ENCODE peak calls at places on chromosomes 6 and 20, in six cellular contexts. U is cardiac fibroblast, B is tibial nerve, L is endothelial cell of umbilical vein, Z is fibroblast of pulmonary artery, M is left lung. C is an unnamed sample.

GRCh38 chr6:149454405-149454848 is 30.4 kb downstream of the ZC3H12D start:
- DNase-seq in Z (peak; percentile 98), M (peak; percentile 93), L (peak; percentile 26), U (peak; percentile 99), B (peak; percentile 95), C (peak; percentile 97)

GRCh38 chr6:52417675-52418111 is 2.4 kb upstream of the EFHC1 start:
- DNase-seq in M (no peak), B (no peak), Z (peak; percentile 94), L (peak; percentile 89), U (peak; percentile 91), C (no peak)

GRCh38 chr6:145829950-145830349 is 15.4 kb upstream of the FBXO30 start:
- DNase-seq in U (no peak), M (no peak), Z (no peak), L (no peak), B (no peak), C (no peak)

GRCh38 chr6:158485411-158485810 is 74.5 kb upstream of the TMEM181 start:
- DNase-seq in B (no peak), Z (no peak), L (no peak), M (no peak), U (no peak), C (no peak)

GRCh38 chr6:98641929-98642328 is 192.4 kb upstream of the POU3F2 start:
- DNase-seq in L (no peak), M (no peak), U (no peak), Z (no peak), B (no peak), C (no peak)

GRCh38 chr20:46375771-46376170 is 30.6 kb downstream of the ELMO2 start:
- DNase-seq in L (no peak), U (peak; percentile 39), Z (peak; percentile 71), B (no peak), M (no peak), C (no peak)

GRCh38 chr6:92024071-92024470 is 1395.3 kb downstream of the EPHA7 start:
- DNase-seq in L (no peak), U (no peak), B (no peak), M (no peak), Z (no peak), C (no peak)

GRCh38 chr20:36871640-36872570 is 4.0 kb upstream of the TLDC2 start:
- DNase-seq in U (no peak), M (peak; percentile 45), Z (no peak), B (no peak), L (no peak), C (no peak)

GRCh38 chr6:150448221-150448620 is 79.4 kb downstream of the IYD start:
- DNase-seq in L (no peak), Z (no peak), B (no peak), U (no peak), M (no peak), C (no peak)

GRCh38 chr6:85449818-85450577 is at the start of gene NT5E:
- DNase-seq in M (peak; percentile 91), Z (peak; percentile 76), U (peak; percentile 82), B (peak; percentile 57), L (peak; percentile 79), C (peak; percentile 41)

GRCh38 chr6:37826188-37826587 is 6.7 kb downstream of the ZFAND3 start:
- DNase-seq in L (no peak), M (peak; percentile 23), B (no peak), Z (peak; percentile 22), U (peak; percentile 25), C (no peak)

GRCh38 chr6:164947174-164947573 is 362.2 kb downstream of the C6orf118 start:
- DNase-seq in U (no peak), M (no peak), L (no peak), Z (no peak), B (no peak), C (no peak)

DNA sequence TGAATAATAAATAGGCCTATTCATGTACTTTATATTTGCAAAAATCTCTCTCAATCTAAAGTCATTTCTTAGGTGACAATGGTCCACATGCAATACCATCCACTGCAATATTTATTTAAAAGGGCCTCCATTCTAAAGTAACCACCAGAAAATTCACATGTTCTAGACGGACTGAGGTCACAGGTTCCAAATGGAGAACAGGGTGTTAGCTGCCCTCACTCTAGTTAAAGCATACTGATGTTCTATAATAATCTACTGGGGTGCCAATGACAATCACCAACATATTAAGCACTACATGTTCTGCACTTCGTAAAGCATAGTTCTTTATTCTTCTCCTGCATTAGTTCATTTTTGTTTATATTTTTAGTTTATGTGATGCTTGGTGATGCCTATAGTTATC is 1.2 kb downstream of the HBS1L start:
- DNase-seq in Z (no peak), M (no peak), L (no peak), B (no peak), U (no peak), C (no peak)
- H3K4me3 ChIP-seq in Z (peak overlapping the region; percentile 96), M (peak overlapping the region; percentile 70), L (peak overlapping the region; percentile 99), B (peak overlapping the region; percentile 76), U (peak overlapping the region; percentile 99), C (no peak overlapping the region)

GRCh38 chr6:97440590-97441176 is 157.7 kb upstream of the MMS22L start:
- DNase-seq in Z (peak; percentile 44), L (peak; percentile 10), U (peak; percentile 33), M (no peak), B (no peak), C (no peak)
- TF ChIP-seq CTCF in Z (peak; percentile 64), L (no peak), U (peak; percentile 70), M (no peak), B (peak; percentile 25), C (no peak)

GRCh38 chr20:1001116-1001515 is 995 bp downstream of the RSPO4 start:
- DNase-seq in B (no peak), U (no peak), L (no peak), Z (no peak), M (no peak), C (no peak)
- H3K4me3 ChIP-seq in B (no peak overlapping the region), U (no peak overlapping the region), L (no peak overlapping the region), Z (no peak overlapping the region), M (no peak overlapping the region), C (no peak overlapping the region)

GRCh38 chr20:63864545-63864977 is 509 bp upstream of the TPD52L2 start:
- DNase-seq in M (no peak), L (no peak), B (no peak), U (no peak), Z (no peak), C (no peak)
- TF ChIP-seq CTCF in M (no peak), L (no peak), B (no peak), U (no peak), Z (no peak), C (no peak)

C was measured in lower leg skin.